ENCODE peak calls at places on chromosomes 3 and 15, in nine cellular contexts. D is amygdala; S is iris pigment epithelial cell; N is PC-3; W is ELF-1; M is fibroblast of villous mesenchyme; G is stimulated activated naive CD8-positive, alpha-beta T cell treated with anti-CD3 and anti-CD28 coated beads, Interleukin-15, amount 100 ng/mL, for 72 hours; A is BJ; O is heart right ventricle. P is an unnamed sample.

GRCh38 chr3:123732447-123732846 is 147.6 kb upstream of the HACD2 start:
- DNase-seq in D (no peak), S (peak), N (peak), W (no peak), M (peak), G (no peak), A (no peak), O (no peak), P (no peak)

GRCh38 chr3:157501863-157502262 is 1.4 kb downstream of the VEPH1 start:
- DNase-seq in D (no peak), S (no peak), N (no peak), W (peak), M (no peak), G (no peak), A (no peak), O (no peak), P (peak)

GRCh38 chr3:10397879-10398278 is 77.0 kb upstream of the SEC13 start:
- DNase-seq in D (no peak), S (no peak), N (no peak), W (no peak), M (no peak), G (no peak), A (no peak), O (no peak), P (no peak)

GRCh38 chr3:197889204-197889930 is 60.6 kb upstream of the RPL35A start:
- DNase-seq in D (no peak), S (no peak), N (peak), W (peak), M (no peak), G (no peak), A (no peak), O (no peak), P (peak)

GRCh38 chr3:126128504-126129407 is 44.8 kb upstream of the SLC41A3 start:
- DNase-seq in D (no peak), S (no peak), N (no peak), W (no peak), M (no peak), G (no peak), A (no peak), O (no peak), P (no peak)

GRCh38 chr3:49296781-49297420 is 19.9 kb upstream of the C3orf62 start:
- DNase-seq in D (no peak), S (peak), N (no peak), W (no peak), M (peak), G (no peak), A (no peak), O (peak), P (no peak)

GRCh38 chr3:48402281-48402732 is 27.6 kb downstream of the PLXNB1 start:
- DNase-seq in D (no peak), S (peak), N (peak), W (no peak), M (peak), G (no peak), A (peak), O (peak), P (peak)

GRCh38 chr15:98865397-98866339 is 141.9 kb downstream of the PGPEP1L start:
- DNase-seq in D (peak), S (peak), N (peak), W (peak), M (peak), G (peak), A (no peak), O (peak), P (peak)

GRCh38 chr15:76208786-76209424 is 102.4 kb downstream of the ETFA start:
- DNase-seq in D (no peak), S (peak), N (no peak), W (no peak), M (no peak), G (no peak), A (no peak), O (no peak), P (no peak)

GRCh38 chr3:194522579-194523046 is 35.8 kb upstream of the ATP13A3 start:
- DNase-seq in D (no peak), S (peak), N (peak), W (no peak), M (no peak), G (no peak), A (no peak), O (no peak), P (no peak)

GRCh38 chr3:52005571-52005986 is 9.9 kb upstream of the RPL29 start:
- DNase-seq in D (peak), S (peak), N (no peak), W (peak), M (no peak), G (no peak), A (no peak), O (no peak), P (peak)

GRCh38 chr3:129664040-129664646 is 57.7 kb upstream of the PLXND1 start:
- DNase-seq in D (no peak), S (no peak), N (peak), W (no peak), M (no peak), G (no peak), A (no peak), O (no peak), P (no peak)

GRCh38 chr3:168559012-168559411 is 463.3 kb upstream of the GOLIM4 start:
- DNase-seq in D (no peak), S (no peak), N (no peak), W (no peak), M (no peak), G (no peak), A (no peak), O (no peak), P (no peak)

GRCh38 chr3:56974242-56974945 is 86.1 kb upstream of the SPATA12 start:
- DNase-seq in D (no peak), S (no peak), N (no peak), W (no peak), M (no peak), G (no peak), A (no peak), O (no peak), P (no peak)

GRCh38 chr3:135915206-135915605 is 50.3 kb upstream of the PPP2R3A start:
- DNase-seq in D (no peak), S (no peak), N (peak), W (no peak), M (no peak), G (no peak), A (no peak), O (no peak), P (no peak)

GRCh38 chr15:31304074-31304648 is 22.5 kb upstream of the KLF13 start:
- DNase-seq in D (no peak), S (no peak), N (no peak), W (no peak), M (no peak), G (no peak), A (no peak), O (no peak), P (no peak)

GRCh38 chr3:3665546-3665945 is 133.7 kb upstream of the LRRN1 start:
- DNase-seq in D (no peak), S (peak), N (no peak), W (peak), M (no peak), G (no peak), A (no peak), O (no peak), P (no peak)

GRCh38 chr3:4583441-4583840 is 90.3 kb downstream of the ITPR1 start:
- DNase-seq in D (no peak), S (no peak), N (no peak), W (no peak), M (peak), G (no peak), A (no peak), O (no peak), P (no peak)

GRCh38 chr3:135013206-135013605 is 218.1 kb downstream of the EPHB1 start:
- DNase-seq in D (no peak), S (no peak), N (no peak), W (no peak), M (no peak), G (no peak), A (no peak), O (no peak), P (no peak)

GRCh38 chr3:53183514-53183913 is 22.5 kb downstream of the PRKCD start:
- DNase-seq in D (no peak), S (no peak), N (no peak), W (no peak), M (no peak), G (no peak), A (no peak), O (no peak), P (no peak)

GRCh38 chr3:110518031-110518430 is 553.6 kb upstream of the NECTIN3 start:
- DNase-seq in D (no peak), S (no peak), N (no peak), W (no peak), M (no peak), G (no peak), A (no peak), O (no peak), P (no peak)

GRCh38 chr15:52093539-52094502 is 18.8 kb downstream of the BCL2L10 start:
- DNase-seq in D (no peak), S (peak), N (peak), W (no peak), M (peak), G (no peak), A (peak), O (no peak), P (no peak)

GRCh38 chr3:176262071-176262470 is 935.2 kb downstream of the TBL1XR1 start:
- DNase-seq in D (no peak), S (no peak), N (no peak), W (no peak), M (no peak), G (no peak), A (peak), O (no peak), P (no peak)

GRCh38 chr15:87844031-87844430 is 412.5 kb downstream of the NTRK3 start:
- DNase-seq in D (no peak), S (no peak), N (no peak), W (no peak), M (no peak), G (no peak), A (no peak), O (no peak), P (no peak)

GRCh38 chr3:15797600-15798303 is at the start of gene ANKRD28:
- DNase-seq in D (no peak), S (peak), N (peak), W (peak), M (peak), G (peak), A (peak), O (no peak), P (peak)

GRCh38 chr3:43895573-43895972 is 204.8 kb downstream of the ABHD5 start:
- DNase-seq in D (no peak), S (no peak), N (no peak), W (no peak), M (no peak), G (no peak), A (no peak), O (no peak), P (no peak)

P was measured in iPS-NIHi11.